ENCODE peak calls at places on chromosome 11, in six cellular contexts. B is astrocyte of the spinal cord, D is kidney, N is HFFc6, V is upper lobe of left lung, S is body of pancreas. J is an unnamed sample.

GRCh38 chr11:123083623-123084029 is 21.7 kb upstream of the HSPA8 start:
- DNase-seq in D (peak), V (peak), B (peak), N (peak), S (peak), J (no peak)

GRCh38 chr11:72613977-72614376 is 60.2 kb downstream of the PDE2A start:
- DNase-seq in N (no peak), D (no peak), S (no peak), V (peak), B (no peak), J (no peak)

GRCh38 chr11:70302086-70302752 is 31.7 kb downstream of the PPFIA1 start:
- DNase-seq in D (no peak), S (no peak), N (no peak), V (no peak), B (no peak), J (no peak)

GRCh38 chr11:88103337-88104206 is 71.7 kb downstream of the RAB38 start:
- DNase-seq in B (peak), S (peak), V (peak), D (no peak), N (peak), J (no peak)

GRCh38 chr11:27028653-27029052 is 12.0 kb upstream of the BBOX1 start:
- DNase-seq in S (no peak), N (no peak), D (no peak), B (peak), V (no peak), J (no peak)

GRCh38 chr11:119580751-119581150 is 148.2 kb downstream of the NECTIN1 start:
- DNase-seq in V (no peak), N (no peak), S (no peak), B (no peak), D (no peak), J (no peak)

GRCh38 chr11:126468102-126468521 is 112.6 kb downstream of the ST3GAL4 start:
- DNase-seq in S (no peak), V (peak), D (no peak), B (peak), N (no peak), J (no peak)

GRCh38 chr11:70142171-70142875 is 60.8 kb upstream of the FADD start:
- DNase-seq in D (no peak), B (no peak), V (no peak), N (no peak), S (no peak), J (no peak)

GRCh38 chr11:104183572-104183971 is 19.6 kb upstream of the PDGFD start:
- DNase-seq in N (no peak), S (no peak), D (no peak), B (peak), V (no peak), J (no peak)

GRCh38 chr11:72274435-72274834 is 30.5 kb upstream of the PHOX2A start:
- DNase-seq in D (no peak), B (no peak), N (no peak), S (no peak), V (no peak), J (no peak)

GRCh38 chr11:62067741-62068140 is 56.1 kb upstream of the INCENP start:
- DNase-seq in V (no peak), S (no peak), N (no peak), D (no peak), B (no peak), J (no peak)

DNA sequence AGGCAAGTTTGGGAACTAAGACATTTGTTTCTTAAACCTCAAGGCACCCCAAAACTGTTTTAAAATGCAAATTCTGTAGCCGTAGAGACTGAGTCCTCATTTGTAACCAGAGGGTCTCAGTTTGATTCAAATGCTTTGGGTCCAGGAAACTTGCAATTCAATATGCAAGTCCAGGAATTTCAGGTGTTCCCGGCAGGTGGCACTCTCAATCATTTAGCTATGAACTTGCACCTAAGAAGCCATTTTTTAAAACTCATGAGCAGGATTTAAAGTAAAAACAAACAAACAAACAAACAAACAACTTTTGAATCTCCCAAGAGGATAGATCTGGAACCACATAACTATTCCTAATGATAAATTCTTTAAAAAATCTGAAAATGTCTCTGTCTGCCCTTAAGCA is 8.7 kb upstream of the ABTB2 start:
- DNase-seq in S (peak), N (no peak), V (no peak), D (no peak), B (no peak), J (no peak)
- TF ChIP-seq CTCF in S (peak), N (peak), V (peak), D (peak), B (no peak), J (peak)

DNA sequence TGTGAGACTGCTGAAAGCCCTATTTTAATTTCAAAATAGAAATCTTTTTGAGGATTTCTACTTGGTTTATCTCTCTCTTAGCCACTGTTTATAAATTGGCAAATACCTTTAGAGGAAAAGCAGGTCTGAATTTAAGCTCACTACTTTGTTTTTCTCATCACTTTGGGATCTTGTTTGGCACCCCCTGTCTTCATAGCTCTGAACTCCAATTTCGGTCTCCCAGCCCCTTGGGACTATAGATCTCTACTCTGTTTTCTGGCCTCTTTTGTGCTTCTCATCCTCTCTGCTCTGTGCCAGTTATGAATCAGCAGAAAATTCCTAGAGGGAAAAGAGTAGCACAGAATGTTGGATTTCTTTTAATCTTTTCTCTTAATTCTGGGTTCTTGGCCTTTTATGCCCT is 118.3 kb downstream of the CYP2R1 start:
- DNase-seq in B (no peak), S (no peak), D (no peak), V (no peak), N (no peak), J (no peak)
- TF ChIP-seq CTCF in B (peak), S (no peak), D (no peak), V (no peak), N (no peak), J (peak)

GRCh38 chr11:10305964-10306918 is 1.4 kb downstream of the ADM start:
- DNase-seq in D (peak), B (peak), V (no peak), S (peak), N (no peak), J (no peak)
- TF ChIP-seq CTCF in D (no peak), B (no peak), V (no peak), S (no peak), N (no peak), J (peak)

GRCh38 chr11:34166806-34167740 is 61.6 kb downstream of the NAT10 start:
- DNase-seq in V (no peak), D (peak), N (no peak), B (no peak), S (no peak), J (no peak)

GRCh38 chr11:34165121-34165520 is 59.7 kb downstream of the NAT10 start:
- DNase-seq in S (no peak), B (no peak), N (no peak), V (no peak), D (peak), J (no peak)

GRCh38 chr11:34168642-34169051 is 63.2 kb downstream of the NAT10 start:
- DNase-seq in S (no peak), V (no peak), D (peak), B (peak), N (no peak), J (no peak)

GRCh38 chr11:34167961-34168360 is 62.5 kb downstream of the NAT10 start:
- DNase-seq in D (peak), B (no peak), V (no peak), S (no peak), N (no peak), J (no peak)

DNA sequence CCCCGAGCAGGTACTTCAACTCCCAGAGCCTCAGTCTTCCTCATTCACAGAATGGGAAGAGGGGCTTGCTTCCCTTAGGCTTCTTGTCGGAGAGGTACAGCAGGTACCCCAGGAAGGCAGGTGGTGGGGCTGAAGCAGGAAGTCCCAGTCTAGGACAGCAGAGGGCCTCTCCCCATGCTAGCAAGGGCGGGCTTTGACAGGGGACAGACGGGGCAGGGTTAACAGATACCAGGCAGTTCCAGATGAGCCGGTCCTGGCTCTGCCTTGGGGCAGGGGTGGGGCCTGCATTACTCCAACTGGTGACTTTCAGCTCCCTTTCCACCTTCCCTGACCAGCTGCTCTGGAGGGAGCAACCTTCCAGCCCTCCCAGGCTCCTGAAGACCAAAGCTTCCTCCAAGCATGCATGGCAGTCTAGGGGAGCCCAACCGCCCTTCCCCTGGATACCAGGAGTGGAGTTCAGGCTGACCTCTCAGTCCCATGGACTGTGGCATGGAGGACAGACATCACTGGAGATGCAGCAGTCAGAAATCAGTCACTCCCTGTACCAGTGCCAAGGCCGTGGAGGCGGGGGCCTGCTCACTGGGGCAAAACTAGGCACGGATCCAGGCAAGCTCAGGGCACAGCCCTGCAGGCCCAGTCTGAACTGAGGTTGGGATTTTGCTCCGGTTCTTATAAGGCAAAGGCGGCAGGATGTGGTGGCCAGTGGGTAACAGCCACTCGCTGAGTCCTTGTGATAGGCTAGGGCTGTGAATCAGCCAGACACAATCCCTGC is 60.5 kb downstream of the NAT10 start:
- DNase-seq in B (no peak), V (no peak), N (no peak), S (no peak), D (peak), J (no peak)
- TF ChIP-seq CTCF in B (no peak), V (no peak), N (peak), S (no peak), D (no peak), J (peak)

GRCh38 chr11:110468095-110468494 is 38.3 kb downstream of the FDX1 start:
- DNase-seq in D (no peak), B (no peak), N (no peak), V (no peak), S (no peak), J (no peak)

GRCh38 chr11:110467556-110467955 is 37.8 kb downstream of the FDX1 start:
- DNase-seq in S (no peak), B (no peak), N (no peak), D (no peak), V (no peak), J (no peak)

GRCh38 chr11:110469101-110469500 is 39.4 kb downstream of the FDX1 start:
- DNase-seq in B (no peak), N (no peak), D (no peak), S (no peak), V (no peak), J (no peak)

GRCh38 chr11:110463153-110463552 is 33.4 kb downstream of the FDX1 start:
- DNase-seq in D (no peak), V (peak), N (peak), S (no peak), B (peak), J (no peak)
- TF ChIP-seq CTCF in D (peak), V (peak), N (peak), S (no peak), B (peak), J (peak)

GRCh38 chr11:121368504-121368903 is 75.9 kb downstream of the SC5D start:
- DNase-seq in S (no peak), N (no peak), D (no peak), V (no peak), B (no peak), J (no peak)

GRCh38 chr11:121366038-121366437 is 73.5 kb downstream of the SC5D start:
- DNase-seq in S (no peak), D (no peak), V (no peak), B (no peak), N (no peak), J (no peak)

GRCh38 chr11:121365304-121365703 is 72.7 kb downstream of the SC5D start:
- DNase-seq in B (no peak), N (no peak), D (no peak), V (no peak), S (no peak), J (no peak)

GRCh38 chr11:121367434-121367833 is 74.9 kb downstream of the SC5D start:
- DNase-seq in S (no peak), B (peak), V (no peak), D (no peak), N (no peak), J (no peak)

GRCh38 chr11:121366970-121367369 is 74.4 kb downstream of the SC5D start:
- DNase-seq in V (no peak), D (no peak), N (no peak), S (no peak), B (no peak), J (no peak)
- TF ChIP-seq CTCF in V (no peak), D (no peak), N (no peak), S (no peak), B (no peak), J (no peak)

GRCh38 chr11:44049832-44050231 is 2.1 kb downstream of the ACCSL start:
- DNase-seq in V (no peak), N (no peak), D (no peak), S (no peak), B (no peak), J (no peak)
- TF ChIP-seq CTCF in V (no peak), N (no peak), D (no peak), S (no peak), B (no peak), J (no peak)

GRCh38 chr11:93113824-93114223 is 84.0 kb downstream of the SLC36A4 start:
- DNase-seq in N (no peak), D (no peak), V (no peak), S (no peak), B (no peak), J (no peak)
- TF ChIP-seq CTCF in N (no peak), D (no peak), V (no peak), S (no peak), B (no peak), J (no peak)

GRCh38 chr11:60345489-60345888 is 18.4 kb downstream of the MS4A6E start:
- DNase-seq in D (no peak), N (no peak), B (no peak), V (peak), S (peak), J (no peak)
- TF ChIP-seq CTCF in D (no peak), N (peak), B (no peak), V (peak), S (peak), J (peak)

J was measured in chondrocyte.